ENCODE peak calls at places on chromosomes 3 and 15, in four cellular contexts. D is astrocyte of the spinal cord, Z is HFFc6, M is spleen. O is an unnamed sample.

GRCh38 chr3:32990116-32990515 is 38.7 kb downstream of the CCR4 start:
- DNase-seq in M (no peak), Z (no peak), D (no peak), O (no peak)

GRCh38 chr3:74614133-74614967 is at the start of gene CNTN3:
- DNase-seq in M (peak), Z (no peak), D (no peak), O (no peak)

GRCh38 chr3:112635674-112636073 is 5.3 kb downstream of the CCDC80 start:
- DNase-seq in M (no peak), D (peak), Z (peak), O (no peak)

GRCh38 chr15:59689626-59690236 is 611 bp upstream of the BNIP2 start:
- DNase-seq in M (peak), Z (peak), D (peak), O (no peak)

GRCh38 chr3:98577178-98577895 is 16.1 kb downstream of the CPOX start:
- DNase-seq in D (peak), Z (peak), M (no peak), O (no peak)

GRCh38 chr3:194136519-194137313 is 768 bp downstream of the HES1 start:
- DNase-seq in Z (peak), D (peak), M (peak), O (no peak)

GRCh38 chr3:49617390-49618013 is 56.6 kb upstream of the APEH start:
- DNase-seq in M (no peak), Z (no peak), D (no peak), O (no peak)

GRCh38 chr15:67101981-67102929 is 36.9 kb downstream of the SMAD3 start:
- DNase-seq in D (peak), Z (peak), M (peak), O (no peak)

GRCh38 chr3:189316296-189317019 is 144.7 kb downstream of the TPRG1 start:
- DNase-seq in M (no peak), D (no peak), Z (no peak), O (peak)

GRCh38 chr3:173044998-173045397 is 96.0 kb downstream of the SPATA16 start:
- DNase-seq in D (no peak), Z (no peak), M (no peak), O (no peak)

GRCh38 chr15:68583936-68584703 is 5.3 kb downstream of the CORO2B start:
- DNase-seq in D (no peak), Z (no peak), M (peak), O (no peak)

GRCh38 chr3:123383101-123384053 is 65.5 kb downstream of the ADCY5 start:
- DNase-seq in Z (no peak), M (no peak), D (no peak), O (no peak)

GRCh38 chr15:32802296-32802936 is 84.6 kb downstream of the GREM1 start:
- DNase-seq in Z (peak), D (peak), M (no peak), O (no peak)

GRCh38 chr15:82543155-82543554 is 2.9 kb upstream of the RPS17 start:
- DNase-seq in D (peak), Z (peak), M (no peak), O (no peak)

GRCh38 chr15:81511160-81511559 is 137.1 kb upstream of the TMC3 start:
- DNase-seq in D (peak), M (no peak), Z (no peak), O (no peak)

GRCh38 chr3:172339892-172340291 is 108.4 kb downstream of the GHSR start:
- DNase-seq in Z (no peak), D (no peak), M (no peak), O (no peak)

GRCh38 chr15:100785181-100786138 is 94.2 kb upstream of the ALDH1A3 start:
- DNase-seq in D (no peak), M (no peak), Z (no peak), O (no peak)

GRCh38 chr3:195806211-195806915 is 5.4 kb downstream of the MUC4 start:
- DNase-seq in D (no peak), M (no peak), Z (no peak), O (no peak)

GRCh38 chr3:12653772-12654171 is 10.1 kb downstream of the RAF1 start:
- DNase-seq in D (no peak), M (no peak), Z (no peak), O (no peak)

GRCh38 chr3:13452490-13453335 is 27.4 kb upstream of the HDAC11 start:
- DNase-seq in D (peak), Z (peak), M (no peak), O (peak)

GRCh38 chr3:176807938-176808337 is 389.3 kb downstream of the TBL1XR1 start:
- DNase-seq in Z (no peak), M (no peak), D (no peak), O (no peak)

GRCh38 chr3:49007771-49008528 is 759 bp downstream of the WDR6 start:
- DNase-seq in D (peak), M (peak), Z (peak), O (peak)

GRCh38 chr15:52154896-52155865 is 36.0 kb downstream of the GNB5 start:
- DNase-seq in Z (no peak), D (no peak), M (no peak), O (no peak)

GRCh38 chr3:10467904-10468610 is 37.3 kb downstream of the ATP2B2 start:
- DNase-seq in Z (no peak), M (peak), D (no peak), O (no peak)

GRCh38 chr3:173006006-173006405 is 135.0 kb downstream of the SPATA16 start:
- DNase-seq in D (no peak), M (no peak), Z (no peak), O (no peak)

GRCh38 chr3:52090131-52090548 is 33.8 kb upstream of the DUSP7 start:
- DNase-seq in M (peak), D (peak), Z (peak), O (peak)

GRCh38 chr15:40929730-40930429 is 740 bp downstream of the DLL4 start:
- DNase-seq in D (peak), Z (no peak), M (peak), O (no peak)

GRCh38 chr3:49158108-49158709 is 7.9 kb downstream of the CCDC71 start:
- DNase-seq in Z (no peak), M (no peak), D (no peak), O (no peak)

GRCh38 chr15:88649286-88649733 is 10.5 kb downstream of the ISG20 start:
- DNase-seq in M (peak), D (peak), Z (peak), O (peak)

GRCh38 chr3:87503901-87504498 is 227.6 kb upstream of the POU1F1 start:
- DNase-seq in M (no peak), D (peak), Z (peak), O (peak)

GRCh38 chr3:29463306-29463705 is 182.4 kb downstream of the RBMS3 start:
- DNase-seq in D (no peak), M (no peak), Z (no peak), O (no peak)

GRCh38 chr3:70011582-70011981 is 12.0 kb downstream of the SAMMSON start:
- DNase-seq in M (no peak), Z (no peak), D (peak), O (no peak)

GRCh38 chr3:49654955-49655556 is 19.1 kb upstream of the APEH start:
- DNase-seq in M (no peak), Z (no peak), D (no peak), O (no peak)

GRCh38 chr15:72131922-72132321 is 13.7 kb downstream of the SENP8 start:
- DNase-seq in Z (no peak), D (no peak), M (no peak), O (no peak)

GRCh38 chr15:83733206-83733605 is 79.3 kb downstream of the ADAMTSL3 start:
- DNase-seq in Z (no peak), M (no peak), D (peak), O (peak)

GRCh38 chr15:83732196-83732595 is 78.3 kb downstream of the ADAMTSL3 start:
- DNase-seq in M (no peak), Z (no peak), D (no peak), O (no peak)

GRCh38 chr15:83732770-83733169 is 78.8 kb downstream of the ADAMTSL3 start:
- DNase-seq in Z (no peak), D (no peak), M (no peak), O (no peak)

GRCh38 chr15:83733691-83734090 is 79.8 kb downstream of the ADAMTSL3 start:
- DNase-seq in M (no peak), Z (no peak), D (no peak), O (no peak)

DNA sequence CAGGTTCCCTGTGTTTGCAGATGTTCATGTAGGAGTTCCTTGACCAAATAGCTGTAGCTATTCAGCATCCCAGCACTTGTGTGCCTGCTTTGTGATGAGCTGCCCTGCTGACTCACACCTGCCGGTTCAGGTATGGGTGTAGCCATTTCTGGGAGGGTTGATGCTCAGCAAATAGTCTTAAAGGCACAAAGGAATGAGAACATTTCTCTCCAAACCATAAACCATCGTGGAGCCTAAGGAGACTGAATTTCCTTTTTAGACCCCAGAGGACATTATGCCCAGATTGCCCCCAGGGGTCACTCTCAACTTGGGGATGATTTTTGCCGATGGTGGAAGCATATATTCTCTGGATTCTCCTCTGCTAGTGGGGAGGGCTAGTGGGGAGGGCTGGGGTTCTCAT is 80.6 kb downstream of the ADAMTSL3 start:
- DNase-seq in Z (no peak), D (no peak), M (no peak), O (peak)
- TF ChIP-seq CTCF in Z (no peak), D (no peak), M (no peak), O (no peak)

DNA sequence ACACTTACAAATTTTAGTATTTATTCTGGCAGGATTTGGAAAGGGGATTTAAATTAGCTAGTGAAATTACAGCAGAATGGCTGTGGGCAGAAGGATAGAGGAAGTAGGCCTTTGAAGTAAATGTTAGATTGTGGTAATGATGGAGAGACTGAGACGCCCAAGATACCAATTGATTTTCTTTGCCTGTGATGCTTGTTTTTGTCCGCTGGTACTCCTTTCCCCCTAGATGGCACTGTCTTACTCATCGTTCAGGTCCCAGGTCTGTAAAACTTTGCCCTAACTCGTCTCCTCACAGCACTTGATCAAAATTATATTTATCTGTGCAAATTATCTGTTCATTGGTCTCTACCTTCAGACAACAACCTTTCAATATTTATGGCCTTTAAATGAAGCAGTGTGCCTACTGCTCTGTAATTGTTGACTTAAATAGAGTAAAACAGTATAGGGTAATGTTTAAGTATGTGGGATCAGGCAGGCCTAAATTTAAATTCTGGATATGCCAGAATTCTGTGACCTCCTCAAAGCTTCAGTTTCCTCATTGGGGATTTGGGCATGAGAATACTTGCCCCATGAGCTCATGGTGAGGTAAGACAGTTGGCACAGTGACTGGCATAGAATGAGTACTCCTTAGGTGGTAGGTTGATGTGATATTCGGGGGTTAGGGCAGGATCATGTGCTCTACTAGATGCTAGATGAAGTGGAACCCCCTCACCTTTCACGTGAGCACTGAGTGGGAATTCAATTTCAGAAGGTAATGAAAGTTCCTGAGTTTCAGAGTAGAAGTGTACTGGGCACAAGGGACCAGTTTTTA is 14.7 kb downstream of the ARL8B start:
- DNase-seq in D (peak), Z (peak), M (no peak), O (peak)
- TF ChIP-seq CTCF in D (peak), Z (peak), M (peak), O (peak)

GRCh38 chr3:17431004-17431403 is 311.4 kb downstream of the TBC1D5 start:
- DNase-seq in M (no peak), D (peak), Z (peak), O (peak)
- TF ChIP-seq CTCF in M (no peak), D (peak), Z (peak), O (peak)

DNA sequence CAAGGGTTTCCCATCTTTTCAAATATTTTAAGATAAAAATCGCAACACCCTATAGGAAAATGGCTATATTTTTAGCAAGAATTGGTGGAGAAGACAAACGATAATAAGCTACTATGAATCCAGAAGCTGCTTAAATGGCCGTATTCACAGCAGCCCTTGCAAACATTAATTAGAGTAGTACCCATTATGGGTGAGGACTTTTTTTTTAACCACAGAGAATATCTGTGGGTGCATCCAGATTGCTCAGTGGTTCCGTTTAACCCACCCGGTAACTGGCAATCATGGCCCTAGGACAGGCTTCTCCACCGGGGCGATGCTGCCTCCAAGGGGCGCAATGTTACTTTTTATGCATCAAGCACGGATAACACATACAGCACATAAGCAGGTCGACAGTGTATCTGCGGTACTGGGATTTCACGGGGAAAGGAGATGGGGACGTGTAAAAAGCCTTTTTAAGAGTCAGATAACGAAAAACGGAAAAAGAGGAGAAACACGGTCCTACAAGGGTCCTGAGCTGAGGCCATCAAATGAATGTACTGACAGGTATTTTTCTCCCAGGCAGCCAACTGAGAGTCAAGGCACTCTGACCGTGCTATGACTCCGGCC is 968 bp upstream of the TMEM266 start:
- DNase-seq in Z (no peak), M (no peak), D (peak), O (no peak)
- TF ChIP-seq CTCF in Z (no peak), M (no peak), D (peak), O (peak)

GRCh38 chr3:18988619-18989229 is 159.6 kb upstream of the KCNH8 start:
- DNase-seq in Z (no peak), D (peak), M (no peak), O (no peak)
- TF ChIP-seq CTCF in Z (peak), D (peak), M (peak), O (peak)

O was measured in RWPE1.